ENCODE peak calls at places on chromosomes 13 and 19, in four cellular contexts. V, J, Y and O are unnamed samples.

GRCh38 chr13:90395846-90396245 is 951.6 kb upstream of the MIR17HG start:
- DNase-seq in V (no peak), J (no peak), Y (no peak), O (no peak)

GRCh38 chr13:28707629-28708427 is 10.9 kb downstream of the SLC46A3 start:
- DNase-seq in V (peak), J (no peak), Y (peak), O (no peak)

GRCh38 chr19:14337510-14337909 is 43.7 kb upstream of the ADGRE5 start:
- DNase-seq in V (peak), J (no peak), Y (no peak), O (no peak)

GRCh38 chr19:1045247-1045603 is 5.3 kb downstream of the ABCA7 start:
- DNase-seq in V (no peak), J (no peak), Y (no peak), O (no peak)

GRCh38 chr19:54606891-54607781 is 13.7 kb downstream of the LILRA1 start:
- DNase-seq in V (no peak), J (no peak), Y (no peak), O (no peak)

GRCh38 chr13:23856008-23856750 is 33.0 kb downstream of the MIPEP start:
- DNase-seq in V (no peak), J (no peak), Y (peak), O (no peak)

GRCh38 chr19:29690842-29691241 is 24.2 kb downstream of the C19orf12 start:
- DNase-seq in V (peak), J (no peak), Y (no peak), O (no peak)

GRCh38 chr19:18514800-18515682 is 6.8 kb downstream of the ELL start:
- DNase-seq in V (no peak), J (no peak), Y (no peak), O (no peak)

GRCh38 chr19:35555301-35556005 is 8.0 kb downstream of the ATP4A start:
- DNase-seq in V (peak), J (no peak), Y (no peak), O (no peak)

GRCh38 chr19:43527860-43528622 is 1.0 kb upstream of the ETHE1 start:
- DNase-seq in V (no peak), J (no peak), Y (no peak), O (no peak)

GRCh38 chr13:35716186-35716585 is 239.7 kb upstream of the MAB21L1 start:
- DNase-seq in V (no peak), J (no peak), Y (no peak), O (no peak)

GRCh38 chr13:36848228-36848982 is 29.4 kb downstream of the RFXAP start:
- DNase-seq in V (peak), J (no peak), Y (no peak), O (no peak)

GRCh38 chr19:46515879-46516350 is 20.2 kb upstream of the PNMA8B start:
- DNase-seq in V (peak), J (no peak), Y (no peak), O (no peak)

GRCh38 chr13:47908200-47908902 is 92.7 kb downstream of the SUCLA2 start:
- DNase-seq in V (peak), J (no peak), Y (peak), O (no peak)

GRCh38 chr13:32650705-32651311 is 64.6 kb downstream of the PDS5B start:
- DNase-seq in V (peak), J (no peak), Y (no peak), O (peak)

GRCh38 chr13:107854880-107855279 is 360.5 kb downstream of the LIG4 start:
- DNase-seq in V (no peak), J (no peak), Y (no peak), O (no peak)

GRCh38 chr13:33612641-33613638 is 205.0 kb upstream of the RFC3 start:
- DNase-seq in V (no peak), J (no peak), Y (no peak), O (no peak)

GRCh38 chr13:32830632-32831031 is 185.6 kb upstream of the KL start:
- DNase-seq in V (no peak), J (no peak), Y (no peak), O (no peak)

GRCh38 chr13:106348032-106348431 is 187.4 kb downstream of the EFNB2 start:
- DNase-seq in V (no peak), J (no peak), Y (no peak), O (no peak)

GRCh38 chr19:30411714-30412113 is 39.5 kb downstream of the ZNF536 start:
- DNase-seq in V (no peak), J (no peak), Y (no peak), O (no peak)

GRCh38 chr19:37778613-37779138 is 710 bp downstream of the ZNF573 start:
- DNase-seq in V (no peak), J (no peak), Y (no peak), O (no peak)

GRCh38 chr13:111539791-111540446 is 219.5 kb downstream of the TEX29 start:
- DNase-seq in V (no peak), J (no peak), Y (no peak), O (no peak)